ENCODE peak calls at places on chromosomes 7 and 10, in ten cellular contexts. K is NCI-H2171; R is brain microvascular endothelial cell; V is endodermal cell; U is NCI-H774; L is activated CD4-positive, alpha-beta T cell treated with anti-CD3 and anti-CD28 coated beads, Interleukin-2, amount 10 ng/mL, durations not matched to agents 7 days and 5 days; P is COR-L47; G is SW 1271; E is activated naive CD4-positive, alpha-beta T cell treated with anti-CD3 and anti-CD28 coated beads, Interleukin-2, amount 10 ng/mL, durations not matched to agents 7 days and 5 days; J is neural crest cell. B is an unnamed sample.

GRCh38 chr10:378930-379704 is 243.9 kb downstream of the ZMYND11 start:
- DNase-seq in K (no peak), R (no peak), V (no peak), U (no peak), L (no peak), P (no peak), G (no peak), E (no peak), J (no peak), B (no peak)

GRCh38 chr7:103031024-103031423 is 43.6 kb downstream of the FBXL13 start:
- DNase-seq in K (no peak), R (no peak), V (no peak), U (no peak), L (no peak), P (no peak), G (no peak), E (no peak), J (no peak), B (no peak)

GRCh38 chr10:126075009-126075408 is 178.6 kb downstream of the FANK1 start:
- DNase-seq in K (no peak), R (no peak), V (no peak), U (no peak), L (no peak), P (no peak), G (no peak), E (no peak), J (no peak), B (no peak)

GRCh38 chr10:123019264-123019663 is 10.5 kb downstream of the ACADSB start:
- DNase-seq in K (no peak), R (no peak), V (no peak), U (no peak), L (no peak), P (no peak), G (no peak), E (no peak), J (no peak), B (no peak)

GRCh38 chr10:89668391-89669180 is 23.5 kb upstream of the PANK1 start:
- DNase-seq in K (no peak), R (no peak), V (no peak), U (no peak), L (no peak), P (no peak), G (no peak), E (no peak), J (no peak), B (no peak)

GRCh38 chr7:114183311-114184105 is 231.1 kb upstream of the FOXP2 start:
- DNase-seq in K (no peak), R (no peak), V (no peak), U (no peak), L (no peak), P (no peak), G (no peak), E (no peak), J (no peak), B (no peak)

GRCh38 chr10:131682271-131682962 is 218.4 kb upstream of the PPP2R2D start:
- DNase-seq in K (no peak), R (no peak), V (no peak), U (no peak), L (no peak), P (no peak), G (no peak), E (no peak), J (no peak), B (no peak)

GRCh38 chr7:124959676-124960075 is 30.1 kb upstream of the POT1 start:
- DNase-seq in K (no peak), R (no peak), V (no peak), U (no peak), L (no peak), P (no peak), G (no peak), E (no peak), J (no peak), B (no peak)

GRCh38 chr10:4541292-4541691 is 284.7 kb upstream of the AKR1E2 start:
- DNase-seq in K (no peak), R (peak; percentile 89), V (no peak), U (no peak), L (no peak), P (no peak), G (peak; percentile 90), E (no peak), J (no peak), B (no peak)

B was measured in NCI-H2107.